ENCODE peak calls at places on chromosomes 16 and 17, in eight cellular contexts. W is GM12892, J is GM20000, I is T-cell, Y is HAP-1, S is islet precursor cell, K is mesenchymal stem cell, O is kidney. G is an unnamed sample.

GRCh38 chr17:17990282-17990681 is 17.6 kb downstream of the DRC3 start:
- DNase-seq in W (no peak), J (no peak), I (no peak), Y (no peak), S (peak; percentile 73), K (no peak), O (no peak), G (no peak)

GRCh38 chr17:7398612-7399011 is 4.3 kb upstream of the PLSCR3 start:
- DNase-seq in W (no peak), J (no peak), I (no peak), Y (no peak), S (no peak), K (no peak), O (no peak), G (no peak)

GRCh38 chr16:57422026-57422944 is 17.7 kb downstream of the CCL17 start:
- DNase-seq in W (no peak), J (no peak), I (no peak), Y (peak; percentile 77), S (peak; percentile 71), K (peak; percentile 67), O (no peak), G (no peak)

GRCh38 chr16:15521758-15522509 is 87.5 kb downstream of the BMERB1 start:
- DNase-seq in W (no peak), J (no peak), I (no peak), Y (no peak), S (no peak), K (peak; percentile 43), O (no peak), G (no peak)

GRCh38 chr17:78458091-78458490 is 79.6 kb downstream of the PGS1 start:
- DNase-seq in W (no peak), J (no peak), I (no peak), Y (no peak), S (peak; percentile 51), K (no peak), O (no peak), G (no peak)

GRCh38 chr16:46811682-46812081 is 19.3 kb downstream of the C16orf87 start:
- DNase-seq in W (no peak), J (no peak), I (no peak), Y (no peak), S (no peak), K (no peak), O (no peak), G (no peak)

GRCh38 chr16:84640145-84640544 is 8.2 kb upstream of the KLHL36 start:
- DNase-seq in W (no peak), J (no peak), I (no peak), Y (no peak), S (no peak), K (no peak), O (peak; percentile 24), G (no peak)

GRCh38 chr17:17976931-17977570 is 4.4 kb downstream of the DRC3 start:
- DNase-seq in W (no peak), J (no peak), I (no peak), Y (no peak), S (no peak), K (no peak), O (no peak), G (no peak)

GRCh38 chr17:71232801-71233559 is 887.8 kb upstream of the SOX9 start:
- DNase-seq in W (no peak), J (no peak), I (no peak), Y (no peak), S (no peak), K (peak; percentile 75), O (no peak), G (no peak)

GRCh38 chr17:50279181-50279526 is 4.9 kb downstream of the TMEM92 start:
- DNase-seq in W (peak; percentile 20), J (no peak), I (no peak), Y (no peak), S (no peak), K (peak; percentile 42), O (no peak), G (no peak)

GRCh38 chr17:59810894-59811153 is 81.9 kb downstream of the TUBD1 start:
- DNase-seq in W (no peak), J (no peak), I (no peak), Y (no peak), S (no peak), K (no peak), O (no peak), G (no peak)

GRCh38 chr17:64411999-64412771 is 21.5 kb upstream of the PECAM1 start:
- DNase-seq in W (no peak), J (no peak), I (no peak), Y (peak; percentile 88), S (peak; percentile 80), K (peak; percentile 58), O (peak; percentile 79), G (no peak)